ENCODE peak calls at places on chromosomes 6 and 20, in six cellular contexts. W is Peyer's patch, B is adrenal gland, Y is upper lobe of right lung, J is neural progenitor cell, L is heart right ventricle. F is an unnamed sample.

GRCh38 chr6:28176373-28176772 is 34.7 kb downstream of the ZKSCAN8 start:
- DNase-seq in L (no peak), B (no peak), Y (no peak), J (no peak), W (no peak), F (no peak)

GRCh38 chr6:3538536-3538935 is 81.7 kb upstream of the SLC22A23 start:
- DNase-seq in L (no peak), B (no peak), Y (no peak), J (no peak), W (no peak), F (no peak)

GRCh38 chr6:117233146-117233545 is 32.2 kb upstream of the VGLL2 start:
- DNase-seq in W (no peak), L (no peak), J (no peak), Y (no peak), B (no peak), F (no peak)

GRCh38 chr20:51076841-51077543 is 54.1 kb upstream of the KCNG1 start:
- DNase-seq in J (no peak), W (no peak), L (no peak), Y (no peak), B (no peak), F (no peak)

GRCh38 chr20:44594730-44595129 is 12.4 kb downstream of the PKIG start:
- DNase-seq in J (no peak), W (no peak), B (peak; percentile 87), Y (no peak), L (peak; percentile 57), F (no peak)

GRCh38 chr6:160391419-160392116 is 43.4 kb downstream of the SLC22A3 start:
- DNase-seq in J (no peak), B (peak; percentile 53), W (peak; percentile 84), Y (no peak), L (no peak), F (no peak)

GRCh38 chr20:45448250-45448649 is 21.3 kb upstream of the WFDC2 start:
- DNase-seq in B (no peak), L (no peak), W (no peak), J (no peak), Y (no peak), F (no peak)

GRCh38 chr20:1323256-1323655 is 5.7 kb downstream of the SDCBP2 start:
- DNase-seq in B (peak; percentile 5), L (peak; percentile 45), J (no peak), Y (no peak), W (peak; percentile 36), F (no peak)

GRCh38 chr6:151763303-151763702 is 44.2 kb upstream of the ESR1 start:
- DNase-seq in J (peak; percentile 34), B (no peak), L (no peak), Y (no peak), W (no peak), F (no peak)

GRCh38 chr6:129489215-129489765 is 220.7 kb downstream of the ARHGAP18 start:
- DNase-seq in W (no peak), L (no peak), J (no peak), B (no peak), Y (no peak), F (no peak)

GRCh38 chr6:19413323-19413722 is 423.8 kb upstream of the ID4 start:
- DNase-seq in L (no peak), Y (no peak), W (no peak), B (no peak), J (no peak), F (no peak)

GRCh38 chr6:38239719-38240451 is 399.8 kb downstream of the BTBD9 start:
- DNase-seq in B (no peak), L (no peak), W (no peak), J (no peak), Y (no peak), F (no peak)

GRCh38 chr6:19713984-19714383 is 123.2 kb upstream of the ID4 start:
- DNase-seq in J (no peak), Y (no peak), L (no peak), B (no peak), W (no peak), F (no peak)

GRCh38 chr6:144939926-144940325 is 654.8 kb downstream of the UTRN start:
- DNase-seq in Y (no peak), W (no peak), J (no peak), L (no peak), B (no peak), F (no peak)

GRCh38 chr6:136921521-136921935 is 573 bp upstream of the SLC35D3 start:
- DNase-seq in L (no peak), W (no peak), J (peak; percentile 60), Y (no peak), B (no peak), F (peak; percentile 49)

GRCh38 chr6:5665173-5665572 is 341.6 kb downstream of the NRN1 start:
- DNase-seq in L (no peak), Y (no peak), W (peak; percentile 76), B (no peak), J (no peak), F (no peak)

GRCh38 chr20:8299921-8300320 is 167.9 kb downstream of the PLCB1 start:
- DNase-seq in J (no peak), Y (no peak), L (no peak), B (peak; percentile 54), W (no peak), F (no peak)

GRCh38 chr6:25280617-25280990 is 1.4 kb downstream of the CARMIL1 start:
- DNase-seq in J (peak; percentile 32), Y (no peak), W (no peak), L (no peak), B (no peak), F (no peak)
- H3K27ac ChIP-seq in J (no peak overlapping the region), Y (peak overlapping the region; percentile 79), W (peak overlapping the region; percentile 79), L (peak overlapping the region; percentile 80), B (peak overlapping the region; percentile 84), F (no peak overlapping the region)

GRCh38 chr6:142953373-142954273 is 8.6 kb upstream of the HIVEP2 start:
- DNase-seq in J (no peak), Y (no peak), L (no peak), W (no peak), B (no peak), F (no peak)
- TF ChIP-seq CTCF in J (no peak), Y (no peak), L (no peak), W (no peak), B (no peak), F (no peak)

GRCh38 chr6:108160009-108160408 is 5.8 kb upstream of the NR2E1 start:
- DNase-seq in B (no peak), Y (no peak), J (peak; percentile 74), W (no peak), L (no peak), F (no peak)

GRCh38 chr6:108157972-108158441 is 7.8 kb upstream of the NR2E1 start:
- DNase-seq in W (no peak), L (no peak), B (no peak), J (peak; percentile 93), Y (no peak), F (no peak)

GRCh38 chr6:108157234-108157971 is 8.4 kb upstream of the NR2E1 start:
- DNase-seq in B (no peak), Y (no peak), L (no peak), W (no peak), J (peak; percentile 99), F (no peak)

GRCh38 chr6:108156180-108156937 is 9.5 kb upstream of the NR2E1 start:
- DNase-seq in B (no peak), L (no peak), Y (no peak), W (no peak), J (peak; percentile 65), F (no peak)

GRCh38 chr6:108156938-108157233 is 8.9 kb upstream of the NR2E1 start:
- DNase-seq in L (no peak), J (no peak), W (no peak), Y (no peak), B (no peak), F (no peak)
- H3K27ac ChIP-seq in L (no peak overlapping the region), J (no peak overlapping the region), W (no peak overlapping the region), Y (no peak overlapping the region), B (no peak overlapping the region), F (no peak overlapping the region)

DNA sequence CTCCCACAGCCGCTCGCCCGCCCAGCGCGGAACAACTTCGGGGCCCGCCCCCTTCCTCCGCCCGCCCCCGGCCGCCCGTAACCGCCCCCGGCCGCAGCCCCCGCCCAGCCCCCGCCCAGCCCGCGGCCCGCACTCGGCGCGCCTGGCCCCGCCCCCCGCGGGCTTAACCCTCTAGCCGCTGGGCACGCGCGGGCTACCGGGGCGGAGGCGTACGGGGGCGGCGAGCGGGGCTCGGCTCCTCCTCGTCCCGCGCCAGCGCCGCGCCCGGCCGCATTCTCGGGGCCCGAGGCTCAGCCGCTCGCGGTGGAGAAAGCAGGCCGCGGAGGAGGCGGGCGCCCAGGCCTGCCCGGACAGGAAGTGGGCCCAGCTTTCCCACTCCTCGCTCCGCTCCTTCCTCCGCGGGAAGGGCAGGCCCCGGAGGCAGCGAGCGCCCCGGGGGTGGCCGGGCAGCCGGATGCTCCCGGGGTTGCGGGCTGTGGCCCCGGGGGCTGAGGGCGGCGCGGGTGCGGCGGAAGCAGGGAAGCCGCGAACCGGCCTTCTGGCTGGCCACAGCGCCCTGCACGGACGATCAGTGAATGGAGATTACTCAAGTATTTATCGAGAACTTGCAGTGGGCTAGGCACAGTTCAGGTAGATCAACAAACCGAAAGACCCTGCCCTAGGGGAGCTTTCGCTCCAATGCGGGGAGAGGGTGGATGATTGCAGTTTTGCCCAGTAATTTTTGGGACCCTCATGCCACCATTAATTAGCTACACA is at the start of gene TRAM2:
- DNase-seq in J (peak; percentile 97), Y (peak; percentile 93), W (peak; percentile 92), B (peak; percentile 83), L (peak; percentile 86), F (peak; percentile 91)
- TF ChIP-seq CTCF in J (peak; percentile 17), Y (peak; percentile 27), W (no peak), B (peak; percentile 21), L (peak; percentile 7), F (peak; percentile 18)

DNA sequence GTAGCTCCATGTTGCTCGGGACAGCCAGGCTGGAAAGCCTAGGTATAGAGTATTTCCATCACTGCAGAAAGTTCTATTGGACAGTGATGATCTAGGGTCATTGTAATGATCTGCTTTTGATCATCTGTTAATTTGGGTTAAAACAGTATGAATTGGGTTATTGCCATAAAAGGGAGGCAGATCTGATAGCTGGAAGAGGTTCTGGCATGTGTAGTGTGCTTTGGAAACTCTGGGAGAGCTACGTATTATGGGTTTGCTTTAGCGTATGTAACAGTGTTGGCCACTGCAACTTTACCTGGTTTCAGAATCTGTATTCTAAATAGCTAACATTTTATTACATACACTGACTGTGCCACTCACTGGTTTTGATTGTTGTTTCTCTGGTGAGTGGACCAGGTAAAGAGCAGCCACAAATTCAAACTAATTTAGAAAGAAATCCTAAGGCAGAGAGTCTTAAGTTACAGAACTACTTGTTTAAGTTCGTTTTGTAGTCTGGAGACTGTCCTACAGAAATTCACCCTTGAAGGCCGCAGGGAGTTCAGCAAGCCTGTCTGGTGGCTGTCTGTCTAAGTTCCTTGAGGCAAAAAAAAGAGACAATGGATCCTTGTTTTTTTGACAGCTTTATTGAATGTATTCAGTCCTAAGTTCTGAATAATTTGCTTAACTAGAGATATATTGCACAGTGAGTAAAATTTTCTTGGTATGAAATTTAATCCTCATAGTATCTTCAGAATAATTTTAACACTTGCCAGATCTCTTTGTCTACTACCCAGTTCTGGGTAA is 300.2 kb downstream of the PRL start:
- DNase-seq in W (no peak), Y (no peak), J (no peak), L (no peak), B (no peak), F (no peak)
- H3K27ac ChIP-seq in W (no peak overlapping the region), Y (no peak overlapping the region), J (no peak overlapping the region), L (no peak overlapping the region), B (no peak overlapping the region), F (no peak overlapping the region)

GRCh38 chr20:12207875-12208274 is 290.2 kb downstream of the BTBD3 start:
- DNase-seq in J (peak; percentile 75), W (peak; percentile 53), B (no peak), L (peak; percentile 9), Y (no peak), F (no peak)
- TF ChIP-seq CTCF in J (peak; percentile 71), W (peak; percentile 40), B (peak; percentile 45), L (peak; percentile 58), Y (peak; percentile 60), F (peak; percentile 58)

GRCh38 chr6:34319471-34319885 is 70.7 kb upstream of the SMIM29 start:
- DNase-seq in J (no peak), W (no peak), B (no peak), Y (no peak), L (no peak), F (no peak)
- H3K27ac ChIP-seq in J (no peak overlapping the region), W (peak overlapping the region; percentile 21), B (peak overlapping the region; percentile 61), Y (no peak overlapping the region), L (peak overlapping the region; percentile 31), F (no peak overlapping the region)